ENCODE peak calls at places on chromosomes 5 and 9, in eight cellular contexts. T, J, X, U, Y, R, P and H are unnamed samples.

GRCh38 chr5:43078956-43079355 is 38.8 kb upstream of the ANXA2R start:
- DNase-seq in T (no peak), J (no peak), X (no peak), U (no peak), Y (peak), R (no peak), P (no peak), H (no peak)

GRCh38 chr9:116115731-116116353 is 37.7 kb upstream of the PAPPA start:
- DNase-seq in T (no peak), J (no peak), X (no peak), U (no peak), Y (no peak), R (no peak), P (no peak), H (no peak)

GRCh38 chr5:53814819-53815218 is 254.4 kb downstream of the NDUFS4 start:
- DNase-seq in T (no peak), J (no peak), X (no peak), U (no peak), Y (no peak), R (no peak), P (no peak), H (no peak)

GRCh38 chr9:86352440-86353106 is 1.6 kb downstream of the TUT7 start:
- DNase-seq in T (peak), J (no peak), X (no peak), U (no peak), Y (no peak), R (no peak), P (no peak), H (no peak)

GRCh38 chr5:135438712-135439111 is 8.4 kb downstream of the DCANP1 start:
- DNase-seq in T (no peak), J (no peak), X (no peak), U (no peak), Y (no peak), R (no peak), P (no peak), H (no peak)

GRCh38 chr9:96164268-96164683 is 137.7 kb downstream of the HSD17B3 start:
- DNase-seq in T (no peak), J (no peak), X (no peak), U (no peak), Y (no peak), R (no peak), P (no peak), H (no peak)

GRCh38 chr5:158599132-158599531 is 500.6 kb downstream of the EBF1 start:
- DNase-seq in T (no peak), J (no peak), X (no peak), U (no peak), Y (no peak), R (no peak), P (no peak), H (no peak)

GRCh38 chr9:89637787-89638186 is 33.0 kb downstream of the GADD45G start:
- DNase-seq in T (no peak), J (no peak), X (no peak), U (no peak), Y (no peak), R (no peak), P (no peak), H (no peak)

GRCh38 chr5:108295588-108296368 is 86.1 kb downstream of the FBXL17 start:
- DNase-seq in T (no peak), J (no peak), X (no peak), U (no peak), Y (no peak), R (no peak), P (no peak), H (peak)

GRCh38 chr5:67059747-67060490 is 136.7 kb downstream of the CD180 start:
- DNase-seq in T (no peak), J (no peak), X (no peak), U (no peak), Y (no peak), R (no peak), P (no peak), H (no peak)

GRCh38 chr9:136471802-136472487 is 10.9 kb downstream of the SEC16A start:
- DNase-seq in T (no peak), J (no peak), X (no peak), U (no peak), Y (no peak), R (no peak), P (no peak), H (no peak)

GRCh38 chr5:38994329-38994927 is 79.8 kb downstream of the RICTOR start:
- DNase-seq in T (peak), J (peak), X (peak), U (peak), Y (peak), R (no peak), P (peak), H (no peak)

GRCh38 chr5:127707209-127707608 is 4.0 kb downstream of the CCDC192 start:
- DNase-seq in T (no peak), J (no peak), X (no peak), U (no peak), Y (no peak), R (no peak), P (no peak), H (no peak)

GRCh38 chr9:124297553-124297905 is 39.8 kb downstream of the NEK6 start:
- DNase-seq in T (no peak), J (peak), X (peak), U (no peak), Y (peak), R (no peak), P (peak), H (peak)

GRCh38 chr5:177389368-177390169 is 5.3 kb downstream of the SLC34A1 start:
- DNase-seq in T (no peak), J (no peak), X (peak), U (no peak), Y (no peak), R (peak), P (peak), H (no peak)

GRCh38 chr9:37999501-38000189 is 69.4 kb downstream of the SHB start:
- DNase-seq in T (no peak), J (no peak), X (no peak), U (no peak), Y (no peak), R (no peak), P (no peak), H (no peak)

GRCh38 chr5:172322028-172322965 is 38.7 kb upstream of the UBTD2 start:
- DNase-seq in T (no peak), J (no peak), X (no peak), U (no peak), Y (no peak), R (no peak), P (peak), H (no peak)

GRCh38 chr9:71752928-71753327 is 15.4 kb downstream of the CEMIP2 start:
- DNase-seq in T (no peak), J (no peak), X (no peak), U (no peak), Y (no peak), R (no peak), P (no peak), H (no peak)

GRCh38 chr5:135092476-135092875 is 58.4 kb upstream of the PITX1 start:
- DNase-seq in T (no peak), J (no peak), X (no peak), U (no peak), Y (no peak), R (no peak), P (no peak), H (no peak)

GRCh38 chr5:154858972-154859950 is 834 bp downstream of the CNOT8 start:
- DNase-seq in T (peak), J (no peak), X (no peak), U (no peak), Y (no peak), R (no peak), P (no peak), H (no peak)

GRCh38 chr9:130180516-130180915 is 8.3 kb downstream of the NCS1 start:
- DNase-seq in T (no peak), J (no peak), X (no peak), U (no peak), Y (no peak), R (no peak), P (no peak), H (no peak)

GRCh38 chr5:45578270-45578669 is 117.9 kb downstream of the HCN1 start:
- DNase-seq in T (no peak), J (no peak), X (peak), U (no peak), Y (no peak), R (no peak), P (no peak), H (no peak)

GRCh38 chr9:110916361-110916760 is 121.9 kb downstream of the LPAR1 start:
- DNase-seq in T (no peak), J (no peak), X (no peak), U (no peak), Y (no peak), R (no peak), P (no peak), H (no peak)

GRCh38 chr9:110921705-110922104 is 116.6 kb downstream of the LPAR1 start:
- DNase-seq in T (no peak), J (no peak), X (no peak), U (no peak), Y (no peak), R (no peak), P (no peak), H (no peak)

GRCh38 chr9:110919609-110920008 is 118.7 kb downstream of the LPAR1 start:
- DNase-seq in T (peak), J (peak), X (no peak), U (no peak), Y (no peak), R (no peak), P (no peak), H (no peak)

GRCh38 chr9:110918316-110919054 is 119.8 kb downstream of the LPAR1 start:
- DNase-seq in T (no peak), J (no peak), X (no peak), U (no peak), Y (no peak), R (no peak), P (no peak), H (no peak)

DNA sequence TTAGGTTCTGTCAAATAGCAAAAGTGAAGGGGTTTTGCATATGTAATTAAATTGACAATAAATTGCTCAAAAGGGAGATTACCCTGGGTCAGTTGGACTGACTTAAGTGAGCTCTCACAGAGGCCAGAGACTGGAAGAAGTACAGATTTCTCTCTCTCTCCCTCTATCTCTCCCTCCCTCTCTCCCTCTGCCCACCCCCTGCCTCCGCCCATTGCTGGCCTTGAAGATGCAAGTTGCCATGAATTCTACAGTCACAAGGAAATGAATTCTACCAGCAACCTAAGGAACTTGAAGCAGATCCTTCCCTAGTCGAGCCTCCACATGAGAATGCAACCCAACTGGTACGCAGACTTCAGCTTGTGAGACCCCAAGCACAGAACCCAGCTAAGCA is 119.2 kb downstream of the LPAR1 start:
- DNase-seq in T (no peak), J (no peak), X (no peak), U (no peak), Y (no peak), R (no peak), P (no peak), H (no peak)
- H3K27ac ChIP-seq in T (no peak), J (peak), X (no peak), U (no peak), Y (no peak), R (no peak), P (no peak), H (no peak)

DNA sequence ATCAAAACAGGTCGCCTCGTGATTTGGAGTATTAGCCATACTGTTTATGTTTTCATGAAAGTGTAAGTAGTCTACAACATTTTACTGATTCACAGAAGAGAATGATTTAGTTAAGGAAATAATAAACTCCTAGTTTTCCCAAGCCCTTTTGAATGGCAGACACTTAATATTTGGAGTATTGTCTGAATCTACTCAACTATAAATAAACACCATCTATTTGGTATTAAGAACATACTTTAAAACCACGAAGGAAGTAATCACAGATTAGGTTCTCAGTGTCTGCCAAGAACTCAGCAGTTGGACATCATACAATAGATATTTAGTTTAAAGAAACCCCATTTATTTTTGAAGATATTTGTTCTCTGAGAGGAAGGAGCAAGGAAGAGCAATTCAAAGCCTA is 258.5 kb upstream of the RASA1 start:
- DNase-seq in T (no peak), J (no peak), X (no peak), U (no peak), Y (no peak), R (no peak), P (no peak), H (no peak)
- TF ChIP-seq REST in T (no peak), J (no peak), X (no peak), U (no peak), Y (no peak), R (no peak), P (no peak), H (no peak)

GRCh38 chr5:30279237-30279636 is 914.2 kb upstream of the CDH6 start:
- DNase-seq in T (no peak), J (no peak), X (no peak), U (no peak), Y (peak), R (no peak), P (no peak), H (peak)
- H3K27ac ChIP-seq in T (no peak), J (no peak), X (no peak), U (no peak), Y (no peak), R (no peak), P (no peak), H (no peak)

DNA sequence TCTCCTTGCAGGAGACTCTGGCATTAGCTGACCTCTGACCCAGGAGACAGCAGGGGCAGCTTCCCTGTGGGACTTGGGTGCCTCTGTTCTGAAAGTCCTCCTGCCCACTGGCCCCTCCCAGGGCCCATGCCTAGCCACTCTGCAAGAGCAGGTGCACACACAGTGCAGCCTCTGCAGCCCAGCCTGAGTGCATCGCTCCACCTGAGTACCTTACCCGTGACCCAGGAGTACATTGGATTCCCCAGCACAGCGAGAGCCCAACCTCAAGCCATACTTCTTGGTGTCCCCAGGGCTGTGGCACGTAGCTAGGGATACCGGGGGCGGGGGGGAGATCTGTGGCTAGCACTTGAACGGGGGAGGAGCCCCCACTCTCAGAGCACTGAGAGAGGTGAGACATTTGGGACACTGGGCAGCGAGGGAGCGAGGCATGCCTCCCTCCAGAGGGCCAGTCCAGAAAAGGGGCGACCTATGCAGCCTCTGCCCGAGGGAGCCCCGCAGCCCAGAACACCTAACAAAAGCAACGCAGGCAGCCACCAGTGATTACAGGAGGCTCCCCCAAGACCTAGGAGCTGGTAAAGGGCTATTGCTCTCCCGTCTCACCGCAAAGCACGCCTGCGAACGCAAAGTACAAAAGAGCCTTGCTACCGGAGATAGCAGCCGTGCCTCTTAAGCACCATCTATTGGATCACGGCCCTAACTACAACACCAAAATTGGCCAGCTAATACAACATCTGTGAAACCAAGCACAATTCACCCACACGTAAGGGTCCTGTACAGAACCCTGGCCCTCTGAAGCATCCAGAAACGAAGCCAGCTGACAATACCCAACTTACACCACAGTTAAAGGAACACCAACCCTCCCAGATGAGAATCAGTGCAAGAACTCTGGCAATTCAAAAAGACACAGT is 826 bp upstream of the PRDM9 start:
- DNase-seq in T (no peak), J (peak), X (no peak), U (peak), Y (peak), R (no peak), P (peak), H (no peak)
- TF ChIP-seq REST in T (no peak), J (no peak), X (no peak), U (no peak), Y (no peak), R (no peak), P (no peak), H (no peak)

GRCh38 chr5:109411627-109412026 is 1.9 kb upstream of the PJA2 start:
- DNase-seq in T (no peak), J (peak), X (peak), U (no peak), Y (no peak), R (no peak), P (no peak), H (no peak)
- H3K27ac ChIP-seq in T (peak), J (peak), X (no peak), U (peak), Y (peak), R (peak), P (no peak), H (peak)